ENCODE peak calls at places on chromosomes 12 and 14, in nine cellular contexts. One of them, this sample, is unnamed.

GRCh38 chr12:6914246-6914947 is at the start of gene ENO2:
- DNase-seq in GM23338: peak; percentile 79
- DNase-seq in astrocyte of the spinal cord: peak; percentile 62
- DNase-seq in astrocyte of the cerebellum: no peak
- DNase-seq in BE2C: peak; percentile 85
- DNase-seq in HFF-Myc: no peak
- DNase-seq in PC-9: peak; percentile 75
- DNase-seq in epithelial cell of esophagus: peak; percentile 63
- DNase-seq in cardiac muscle cell: peak; percentile 80
- DNase-seq in this sample: peak; percentile 52

GRCh38 chr12:11513288-11513687 is 117.9 kb upstream of the PRB2 start:
- DNase-seq in astrocyte of the spinal cord: no peak
- DNase-seq in cardiac muscle cell: no peak
- DNase-seq in HFF-Myc: no peak
- DNase-seq in astrocyte of the cerebellum: no peak
- DNase-seq in GM23338: peak; percentile 63
- DNase-seq in BE2C: peak; percentile 47
- DNase-seq in epithelial cell of esophagus: no peak
- DNase-seq in PC-9: no peak
- DNase-seq in this sample: peak; percentile 3

GRCh38 chr12:64679487-64679983 is 69.2 kb downstream of the RASSF3 start:
- DNase-seq in GM23338: no peak
- DNase-seq in cardiac muscle cell: no peak
- DNase-seq in astrocyte of the spinal cord: peak; percentile 89
- DNase-seq in BE2C: no peak
- DNase-seq in astrocyte of the cerebellum: peak; percentile 69
- DNase-seq in HFF-Myc: no peak
- DNase-seq in PC-9: peak; percentile 68
- DNase-seq in epithelial cell of esophagus: peak; percentile 94
- DNase-seq in this sample: peak; percentile 80

GRCh38 chr12:78208106-78208505 is 377.4 kb downstream of the NAV3 start:
- DNase-seq in epithelial cell of esophagus: peak; percentile 7
- DNase-seq in GM23338: no peak
- DNase-seq in astrocyte of the cerebellum: no peak
- DNase-seq in HFF-Myc: no peak
- DNase-seq in BE2C: no peak
- DNase-seq in PC-9: no peak
- DNase-seq in cardiac muscle cell: no peak
- DNase-seq in astrocyte of the spinal cord: peak; percentile 37
- DNase-seq in this sample: peak; percentile 84

GRCh38 chr12:29726321-29726692 is 57.4 kb downstream of the TMTC1 start:
- DNase-seq in cardiac muscle cell: no peak
- DNase-seq in astrocyte of the spinal cord: peak; percentile 77
- DNase-seq in epithelial cell of esophagus: no peak
- DNase-seq in HFF-Myc: no peak
- DNase-seq in BE2C: no peak
- DNase-seq in GM23338: no peak
- DNase-seq in astrocyte of the cerebellum: peak; percentile 40
- DNase-seq in PC-9: no peak
- DNase-seq in this sample: peak; percentile 67

GRCh38 chr12:96571101-96571862 is 81.9 kb downstream of the CFAP54 start:
- DNase-seq in epithelial cell of esophagus: no peak
- DNase-seq in GM23338: no peak
- DNase-seq in astrocyte of the spinal cord: no peak
- DNase-seq in cardiac muscle cell: no peak
- DNase-seq in BE2C: no peak
- DNase-seq in HFF-Myc: no peak
- DNase-seq in astrocyte of the cerebellum: no peak
- DNase-seq in PC-9: no peak
- DNase-seq in this sample: peak; percentile 6

GRCh38 chr12:109713187-109713984 is at the start of gene FAM222A:
- DNase-seq in epithelial cell of esophagus: peak; percentile 95
- DNase-seq in HFF-Myc: peak; percentile 78
- DNase-seq in astrocyte of the spinal cord: peak; percentile 98
- DNase-seq in astrocyte of the cerebellum: peak; percentile 83
- DNase-seq in cardiac muscle cell: peak; percentile 97
- DNase-seq in PC-9: peak; percentile 97
- DNase-seq in BE2C: peak; percentile 98
- DNase-seq in GM23338: peak; percentile 96
- DNase-seq in this sample: peak; percentile 89

GRCh38 chr14:90439874-90440442 is 43.1 kb downstream of the CALM1 start:
- DNase-seq in cardiac muscle cell: peak; percentile 12
- DNase-seq in astrocyte of the spinal cord: no peak
- DNase-seq in astrocyte of the cerebellum: no peak
- DNase-seq in epithelial cell of esophagus: peak; percentile 19
- DNase-seq in BE2C: no peak
- DNase-seq in GM23338: peak; percentile 60
- DNase-seq in HFF-Myc: no peak
- DNase-seq in PC-9: no peak
- DNase-seq in this sample: no peak

GRCh38 chr12:75759842-75760260 is 248.4 kb upstream of the KRR1 start:
- DNase-seq in astrocyte of the spinal cord: peak; percentile 91
- DNase-seq in cardiac muscle cell: no peak
- DNase-seq in astrocyte of the cerebellum: peak; percentile 56
- DNase-seq in epithelial cell of esophagus: peak; percentile 91
- DNase-seq in BE2C: no peak
- DNase-seq in HFF-Myc: no peak
- DNase-seq in PC-9: no peak
- DNase-seq in GM23338: no peak
- DNase-seq in this sample: peak; percentile 95

GRCh38 chr14:75783602-75784313 is 122.7 kb downstream of the TTLL5 start:
- DNase-seq in astrocyte of the cerebellum: no peak
- DNase-seq in epithelial cell of esophagus: no peak
- DNase-seq in astrocyte of the spinal cord: no peak
- DNase-seq in PC-9: no peak
- DNase-seq in HFF-Myc: no peak
- DNase-seq in BE2C: no peak
- DNase-seq in cardiac muscle cell: no peak
- DNase-seq in GM23338: no peak
- DNase-seq in this sample: no peak

GRCh38 chr14:24171422-24172260 is at the start of gene REC8:
- DNase-seq in astrocyte of the cerebellum: peak; percentile 89
- DNase-seq in BE2C: peak; percentile 94
- DNase-seq in cardiac muscle cell: peak; percentile 91
- DNase-seq in GM23338: peak; percentile 100
- DNase-seq in PC-9: no peak
- DNase-seq in HFF-Myc: no peak
- DNase-seq in epithelial cell of esophagus: peak; percentile 66
- DNase-seq in astrocyte of the spinal cord: peak; percentile 97
- DNase-seq in this sample: peak; percentile 68

GRCh38 chr14:103662591-103662990 is 33.6 kb downstream of the KLC1 start:
- DNase-seq in BE2C: no peak
- DNase-seq in cardiac muscle cell: no peak
- DNase-seq in astrocyte of the spinal cord: no peak
- DNase-seq in GM23338: no peak
- DNase-seq in astrocyte of the cerebellum: no peak
- DNase-seq in PC-9: no peak
- DNase-seq in epithelial cell of esophagus: no peak
- DNase-seq in HFF-Myc: no peak
- DNase-seq in this sample: no peak

GRCh38 chr14:103667671-103668070 is 38.7 kb downstream of the KLC1 start:
- DNase-seq in GM23338: no peak
- DNase-seq in epithelial cell of esophagus: no peak
- DNase-seq in astrocyte of the spinal cord: no peak
- DNase-seq in HFF-Myc: no peak
- DNase-seq in PC-9: no peak
- DNase-seq in BE2C: no peak
- DNase-seq in astrocyte of the cerebellum: no peak
- DNase-seq in cardiac muscle cell: no peak
- DNase-seq in this sample: no peak

GRCh38 chr14:103669370-103669769 is 40.4 kb downstream of the KLC1 start:
- DNase-seq in astrocyte of the spinal cord: no peak
- DNase-seq in BE2C: no peak
- DNase-seq in HFF-Myc: no peak
- DNase-seq in GM23338: no peak
- DNase-seq in astrocyte of the cerebellum: no peak
- DNase-seq in epithelial cell of esophagus: no peak
- DNase-seq in cardiac muscle cell: no peak
- DNase-seq in PC-9: no peak
- DNase-seq in this sample: no peak

GRCh38 chr14:103663506-103663905 is 34.5 kb downstream of the KLC1 start:
- DNase-seq in GM23338: no peak
- DNase-seq in BE2C: no peak
- DNase-seq in cardiac muscle cell: no peak
- DNase-seq in astrocyte of the cerebellum: no peak
- DNase-seq in epithelial cell of esophagus: no peak
- DNase-seq in HFF-Myc: no peak
- DNase-seq in astrocyte of the spinal cord: no peak
- DNase-seq in PC-9: no peak
- DNase-seq in this sample: no peak

GRCh38 chr14:103668117-103668516 is 39.1 kb downstream of the KLC1 start:
- DNase-seq in GM23338: no peak
- DNase-seq in astrocyte of the spinal cord: no peak
- DNase-seq in HFF-Myc: no peak
- DNase-seq in astrocyte of the cerebellum: no peak
- DNase-seq in PC-9: no peak
- DNase-seq in cardiac muscle cell: no peak
- DNase-seq in BE2C: no peak
- DNase-seq in epithelial cell of esophagus: no peak
- DNase-seq in this sample: no peak
- H3K4me3 ChIP-seq in GM23338: no peak overlapping the region
- H3K4me3 ChIP-seq in astrocyte of the spinal cord: no peak overlapping the region
- H3K4me3 ChIP-seq in HFF-Myc: no peak overlapping the region
- H3K4me3 ChIP-seq in astrocyte of the cerebellum: no peak overlapping the region
- H3K4me3 ChIP-seq in PC-9: no peak overlapping the region
- H3K4me3 ChIP-seq in cardiac muscle cell: no peak overlapping the region
- H3K4me3 ChIP-seq in BE2C: no peak overlapping the region
- H3K4me3 ChIP-seq in epithelial cell of esophagus: no peak overlapping the region
- H3K4me3 ChIP-seq in this sample: no peak overlapping the region

GRCh38 chr12:60494249-60494648 is 898.4 kb downstream of the SLC16A7 start:
- DNase-seq in BE2C: no peak
- DNase-seq in epithelial cell of esophagus: peak; percentile 55
- DNase-seq in PC-9: no peak
- DNase-seq in astrocyte of the spinal cord: peak; percentile 47
- DNase-seq in GM23338: peak; percentile 59
- DNase-seq in HFF-Myc: peak; percentile 27
- DNase-seq in astrocyte of the cerebellum: peak; percentile 26
- DNase-seq in cardiac muscle cell: peak; percentile 26
- DNase-seq in this sample: peak; percentile 59
- TF ChIP-seq CTCF in BE2C: peak; percentile 39
- TF ChIP-seq CTCF in epithelial cell of esophagus: peak; percentile 76
- TF ChIP-seq CTCF in PC-9: peak; percentile 72
- TF ChIP-seq CTCF in astrocyte of the spinal cord: peak; percentile 57
- TF ChIP-seq CTCF in GM23338: peak; percentile 70
- TF ChIP-seq CTCF in HFF-Myc: peak; percentile 51
- TF ChIP-seq CTCF in astrocyte of the cerebellum: peak; percentile 64
- TF ChIP-seq CTCF in cardiac muscle cell: peak; percentile 47
- TF ChIP-seq CTCF in this sample: peak; percentile 73

GRCh38 chr12:57620936-57621496 is 9.8 kb downstream of the ARHGEF25 start:
- DNase-seq in BE2C: no peak
- DNase-seq in cardiac muscle cell: no peak
- DNase-seq in astrocyte of the cerebellum: no peak
- DNase-seq in HFF-Myc: no peak
- DNase-seq in PC-9: no peak
- DNase-seq in astrocyte of the spinal cord: no peak
- DNase-seq in epithelial cell of esophagus: no peak
- DNase-seq in GM23338: peak; percentile 62
- DNase-seq in this sample: no peak
- H3K4me3 ChIP-seq in BE2C: peak overlapping the region; percentile 45
- H3K4me3 ChIP-seq in cardiac muscle cell: peak overlapping the region; percentile 27
- H3K4me3 ChIP-seq in astrocyte of the cerebellum: peak overlapping the region; percentile 32
- H3K4me3 ChIP-seq in HFF-Myc: peak overlapping the region; percentile 29
- H3K4me3 ChIP-seq in PC-9: no peak overlapping the region
- H3K4me3 ChIP-seq in astrocyte of the spinal cord: no peak overlapping the region
- H3K4me3 ChIP-seq in epithelial cell of esophagus: peak overlapping the region; percentile 23
- H3K4me3 ChIP-seq in GM23338: peak overlapping the region; percentile 59
- H3K4me3 ChIP-seq in this sample: peak overlapping the region; percentile 30

DNA sequence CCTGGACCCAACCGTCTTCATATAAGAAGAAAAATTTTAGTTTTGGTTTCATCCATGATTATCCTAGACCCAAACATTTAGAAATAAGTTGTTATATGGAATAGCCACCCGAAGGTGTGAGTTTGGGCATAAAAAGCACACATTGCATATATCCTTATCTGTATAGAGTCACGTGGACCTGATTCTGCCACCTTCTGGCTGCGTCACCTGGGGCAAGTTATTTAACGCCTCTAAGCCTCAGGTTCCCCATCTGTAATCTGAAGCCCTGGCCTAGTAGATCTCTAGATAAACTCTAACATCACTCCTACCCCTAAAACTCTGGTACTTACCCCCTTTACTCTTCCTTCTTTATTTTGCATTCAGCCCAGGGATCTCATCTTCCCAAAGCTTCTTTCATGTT is 14.3 kb upstream of the KRT5 start:
- DNase-seq in cardiac muscle cell: no peak
- DNase-seq in HFF-Myc: no peak
- DNase-seq in BE2C: no peak
- DNase-seq in PC-9: no peak
- DNase-seq in GM23338: peak; percentile 32
- DNase-seq in astrocyte of the cerebellum: no peak
- DNase-seq in astrocyte of the spinal cord: no peak
- DNase-seq in epithelial cell of esophagus: no peak
- DNase-seq in this sample: no peak
- TF ChIP-seq CTCF in cardiac muscle cell: no peak
- TF ChIP-seq CTCF in HFF-Myc: no peak
- TF ChIP-seq CTCF in BE2C: peak; percentile 1
- TF ChIP-seq CTCF in PC-9: no peak
- TF ChIP-seq CTCF in GM23338: peak; percentile 61
- TF ChIP-seq CTCF in astrocyte of the cerebellum: peak; percentile 22
- TF ChIP-seq CTCF in astrocyte of the spinal cord: no peak
- TF ChIP-seq CTCF in epithelial cell of esophagus: no peak
- TF ChIP-seq CTCF in this sample: no peak